ENCODE peak calls at places on chromosome 5, in four cellular contexts. Y is Peyer's patch, I is SK-N-SH, K is prostate gland. X is an unnamed sample.

GRCh38 chr5:107469485-107469884 is 201.3 kb downstream of the EFNA5 start:
- DNase-seq in Y (no peak), I (no peak), K (no peak), X (no peak)

GRCh38 chr5:138601444-138601843 is 26.2 kb upstream of the HSPA9 start:
- DNase-seq in Y (no peak), I (no peak), K (no peak), X (no peak)

GRCh38 chr5:127011151-127011550 is 19.2 kb downstream of the MARCHF3 start:
- DNase-seq in Y (no peak), I (no peak), K (no peak), X (no peak)

GRCh38 chr5:79990598-79991507 is at the start of gene MTX3:
- DNase-seq in Y (peak), I (peak), K (peak), X (peak)

GRCh38 chr5:11997942-11998341 is 93.7 kb upstream of the CTNND2 start:
- DNase-seq in Y (no peak), I (no peak), K (no peak), X (no peak)

GRCh38 chr5:174457141-174457678 is 267.2 kb upstream of the MSX2 start:
- DNase-seq in Y (no peak), I (no peak), K (no peak), X (no peak)

GRCh38 chr5:92641031-92641962 is 939.7 kb downstream of the NR2F1-AS1 start:
- DNase-seq in Y (no peak), I (peak), K (peak), X (no peak)

GRCh38 chr5:158203256-158203655 is 344.3 kb upstream of the CLINT1 start:
- DNase-seq in Y (no peak), I (no peak), K (no peak), X (no peak)

GRCh38 chr5:169416583-169417196 is 115.8 kb upstream of the SLIT3 start:
- DNase-seq in Y (peak), I (no peak), K (no peak), X (no peak)

GRCh38 chr5:133943475-133943817 is 25.0 kb downstream of the C5orf15 start:
- DNase-seq in Y (no peak), I (no peak), K (no peak), X (no peak)

GRCh38 chr5:28766565-28767158 is 1728.3 kb upstream of the CDH9 start:
- DNase-seq in Y (no peak), I (peak), K (no peak), X (peak)

GRCh38 chr5:10856646-10857332 is 95.8 kb upstream of the DAP start:
- DNase-seq in Y (peak), I (peak), K (no peak), X (peak)

GRCh38 chr5:78773655-78774054 is 125.1 kb upstream of the LHFPL2 start:
- DNase-seq in Y (no peak), I (no peak), K (no peak), X (no peak)

GRCh38 chr5:34735436-34736426 is 79.6 kb downstream of the RAI14 start:
- DNase-seq in Y (no peak), I (no peak), K (no peak), X (no peak)

GRCh38 chr5:172887735-172888134 is 53.7 kb downstream of the ERGIC1 start:
- DNase-seq in Y (no peak), I (no peak), K (no peak), X (peak)

GRCh38 chr5:157516016-157516415 is 56.0 kb downstream of the NIPAL4 start:
- DNase-seq in Y (no peak), I (no peak), K (no peak), X (no peak)

GRCh38 chr5:81513982-81514381 is 120.0 kb upstream of the ACOT12 start:
- DNase-seq in Y (no peak), I (no peak), K (no peak), X (no peak)

GRCh38 chr5:143713331-143714032 is 98.5 kb upstream of the HMHB1 start:
- DNase-seq in Y (no peak), I (no peak), K (no peak), X (no peak)

GRCh38 chr5:176726746-176727527 is 79.7 kb downstream of the TSPAN17 start:
- DNase-seq in Y (no peak), I (no peak), K (no peak), X (peak)

GRCh38 chr5:176728810-176729209 is 81.5 kb downstream of the TSPAN17 start:
- DNase-seq in Y (no peak), I (no peak), K (no peak), X (no peak)

GRCh38 chr5:176727528-176727900 is 80.2 kb downstream of the TSPAN17 start:
- DNase-seq in Y (no peak), I (no peak), K (no peak), X (no peak)

GRCh38 chr5:176725521-176725920 is 78.2 kb downstream of the TSPAN17 start:
- DNase-seq in Y (no peak), I (no peak), K (peak), X (no peak)

GRCh38 chr5:176727983-176728675 is 80.8 kb downstream of the TSPAN17 start:
- DNase-seq in Y (no peak), I (no peak), K (no peak), X (no peak)
- TF ChIP-seq CTCF in Y (no peak), I (no peak), K (no peak), X (no peak)

GRCh38 chr5:150846651-150847333 is 471 bp downstream of the IRGM start:
- DNase-seq in Y (peak), I (peak), K (peak), X (peak)
- TF ChIP-seq CTCF in Y (peak), I (peak), K (peak), X (peak)

GRCh38 chr5:163079618-163080017 is 357.8 kb upstream of the CCNG1 start:
- DNase-seq in Y (no peak), I (peak), K (no peak), X (peak)
- TF ChIP-seq CTCF in Y (no peak), I (peak), K (no peak), X (peak)

GRCh38 chr5:59340637-59341036 is 552.9 kb downstream of the PDE4D start:
- DNase-seq in Y (no peak), I (no peak), K (no peak), X (no peak)

GRCh38 chr5:59337240-59337639 is 556.3 kb downstream of the PDE4D start:
- DNase-seq in Y (no peak), I (no peak), K (no peak), X (no peak)

GRCh38 chr5:59330680-59331079 is 562.8 kb downstream of the PDE4D start:
- DNase-seq in Y (no peak), I (no peak), K (no peak), X (no peak)

GRCh38 chr5:59332236-59332973 is 561.1 kb downstream of the PDE4D start:
- DNase-seq in Y (no peak), I (no peak), K (no peak), X (no peak)

GRCh38 chr5:59335544-59335943 is 558.0 kb downstream of the PDE4D start:
- DNase-seq in Y (no peak), I (no peak), K (no peak), X (no peak)
- TF ChIP-seq CTCF in Y (no peak), I (peak), K (no peak), X (no peak)

DNA sequence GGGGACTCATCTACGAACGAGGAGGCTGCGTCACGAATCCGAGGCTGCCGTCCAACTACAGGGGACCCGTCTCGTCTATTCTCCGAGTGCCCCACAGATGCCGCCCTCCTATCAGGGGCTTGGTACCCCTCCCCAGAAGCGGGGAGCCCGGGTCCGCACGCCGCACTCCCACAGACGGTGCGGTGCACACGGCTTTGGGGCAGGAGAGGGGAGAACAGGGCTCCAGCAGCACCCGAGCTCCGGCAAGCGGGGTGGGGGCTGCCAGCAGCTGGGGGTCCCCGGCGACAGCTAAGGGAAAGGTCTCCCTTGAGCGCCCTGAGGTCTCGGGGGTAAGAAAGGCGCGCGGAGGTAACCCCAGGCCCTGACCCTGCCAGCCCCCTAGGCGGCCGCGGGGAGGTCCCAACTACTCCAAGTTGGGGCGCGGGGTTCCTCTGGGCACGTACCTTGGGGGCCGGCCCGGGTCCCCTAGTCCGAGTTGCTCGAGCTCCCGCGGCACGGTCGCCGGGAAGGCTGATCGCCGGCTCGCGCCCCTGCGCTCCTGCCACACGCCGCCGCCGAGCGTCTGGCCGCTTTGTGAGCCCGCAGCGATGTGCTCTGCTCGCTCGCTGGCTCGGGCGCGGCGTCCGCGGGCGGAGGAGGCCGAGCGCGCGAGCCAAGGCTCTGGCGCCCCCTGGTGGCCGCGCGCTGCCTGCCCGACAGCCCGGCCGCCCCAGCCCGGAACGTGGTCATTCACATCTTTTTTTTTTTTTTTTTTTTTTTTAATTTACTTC is at the start of gene SPOCK1:
- DNase-seq in Y (peak), I (peak), K (peak), X (peak)
- TF ChIP-seq CTCF in Y (peak), I (peak), K (peak), X (peak)